ENCODE peak calls at places on chromosomes 6 and 20, in four cellular contexts. One of them, this sample, is unnamed.

GRCh38 chr20:8152183-8152582 is 20.1 kb downstream of the PLCB1 start:
- DNase-seq in H9: no peak
- DNase-seq in H1: no peak
- DNase-seq in IMR-90: peak
- DNase-seq in this sample: no peak

GRCh38 chr6:54125493-54125892 is 14.2 kb downstream of the MLIP start:
- DNase-seq in IMR-90: no peak
- DNase-seq in H1: peak
- DNase-seq in H9: no peak
- DNase-seq in this sample: peak

GRCh38 chr6:29647927-29648642 is 8.8 kb upstream of the MOG start:
- DNase-seq in IMR-90: peak
- DNase-seq in H9: no peak
- DNase-seq in H1: no peak
- DNase-seq in this sample: peak

GRCh38 chr6:168935628-168936010 is 318.0 kb downstream of the THBS2 start:
- DNase-seq in H9: no peak
- DNase-seq in IMR-90: no peak
- DNase-seq in H1: no peak
- DNase-seq in this sample: no peak

GRCh38 chr6:1611322-1611571 is 1.5 kb downstream of the FOXC1 start:
- DNase-seq in H1: no peak
- DNase-seq in H9: no peak
- DNase-seq in IMR-90: peak
- DNase-seq in this sample: no peak

GRCh38 chr6:41570270-41570615 is 24.1 kb downstream of the FOXP4 start:
- DNase-seq in H9: peak
- DNase-seq in H1: no peak
- DNase-seq in IMR-90: no peak
- DNase-seq in this sample: peak

GRCh38 chr6:14804001-14804401 is 441.9 kb upstream of the JARID2 start:
- DNase-seq in H9: no peak
- DNase-seq in H1: no peak
- DNase-seq in IMR-90: no peak
- DNase-seq in this sample: no peak

GRCh38 chr20:4154958-4155411 is 139.6 kb upstream of the RNF24 start:
- DNase-seq in H9: no peak
- DNase-seq in H1: no peak
- DNase-seq in IMR-90: no peak
- DNase-seq in this sample: no peak

GRCh38 chr20:46401478-46401860 is 4.9 kb downstream of the ELMO2 start:
- DNase-seq in IMR-90: no peak
- DNase-seq in H1: no peak
- DNase-seq in H9: no peak
- DNase-seq in this sample: no peak

GRCh38 chr20:17934141-17934862 is 34.3 kb downstream of the SNX5 start:
- DNase-seq in IMR-90: no peak
- DNase-seq in H1: no peak
- DNase-seq in H9: peak
- DNase-seq in this sample: no peak

GRCh38 chr20:33604084-33604990 is 57.8 kb upstream of the C20orf144 start:
- DNase-seq in H9: no peak
- DNase-seq in H1: no peak
- DNase-seq in IMR-90: no peak
- DNase-seq in this sample: no peak

GRCh38 chr6:110098511-110099116 is 80.9 kb downstream of the WASF1 start:
- DNase-seq in H1: no peak
- DNase-seq in IMR-90: no peak
- DNase-seq in H9: no peak
- DNase-seq in this sample: no peak

DNA sequence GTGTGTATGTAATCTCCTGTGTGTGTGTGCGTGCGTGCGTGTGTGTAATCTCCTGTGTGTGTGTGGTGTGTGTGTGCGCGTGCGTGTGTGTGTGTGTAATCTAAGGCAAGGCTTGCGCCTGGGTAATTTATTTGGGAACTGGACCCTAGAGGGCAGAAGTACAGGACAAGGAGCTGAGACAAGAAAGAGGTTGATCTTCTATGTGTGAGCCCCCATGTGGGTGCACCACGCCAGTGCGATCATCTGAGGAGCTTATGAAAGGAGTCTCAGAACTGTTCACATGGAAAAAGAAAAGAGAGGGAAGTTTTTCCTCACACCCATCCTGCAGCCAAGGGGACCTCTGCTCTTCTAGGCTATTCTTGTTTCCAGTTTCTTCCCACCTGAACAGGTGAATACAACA is 220.1 kb upstream of the GGTLC1 start:
- DNase-seq in H1: no peak
- DNase-seq in IMR-90: no peak
- DNase-seq in H9: peak
- DNase-seq in this sample: peak
- H3K56ac ChIP-seq in H1: peak
- H3K56ac ChIP-seq in IMR-90: no peak
- H3K56ac ChIP-seq in H9: no peak
- H3K56ac ChIP-seq in this sample: no peak

GRCh38 chr6:108966236-108966635 is 118.0 kb downstream of the ARMC2 start:
- DNase-seq in H1: no peak
- DNase-seq in H9: no peak
- DNase-seq in IMR-90: no peak
- DNase-seq in this sample: no peak
- H3K56ac ChIP-seq in H1: no peak
- H3K56ac ChIP-seq in H9: no peak
- H3K56ac ChIP-seq in IMR-90: no peak
- H3K56ac ChIP-seq in this sample: no peak

GRCh38 chr6:39714802-39715201 is 10.4 kb downstream of the KIF6 start:
- DNase-seq in H1: no peak
- DNase-seq in H9: no peak
- DNase-seq in IMR-90: no peak
- DNase-seq in this sample: no peak
- H3K56ac ChIP-seq in H1: no peak
- H3K56ac ChIP-seq in H9: no peak
- H3K56ac ChIP-seq in IMR-90: no peak
- H3K56ac ChIP-seq in this sample: no peak

GRCh38 chr20:35496481-35496880 is 33.0 kb downstream of the C20orf173 start:
- DNase-seq in H9: no peak
- DNase-seq in H1: no peak
- DNase-seq in IMR-90: no peak
- DNase-seq in this sample: no peak

GRCh38 chr20:35489717-35490116 is 34.3 kb downstream of the CEP250 start:
- DNase-seq in H1: no peak
- DNase-seq in IMR-90: no peak
- DNase-seq in H9: no peak
- DNase-seq in this sample: no peak

GRCh38 chr20:35491823-35492222 is 36.4 kb downstream of the CEP250 start:
- DNase-seq in H9: no peak
- DNase-seq in IMR-90: peak
- DNase-seq in H1: no peak
- DNase-seq in this sample: no peak

GRCh38 chr20:35490736-35491181 is 35.4 kb downstream of the CEP250 start:
- DNase-seq in H1: no peak
- DNase-seq in IMR-90: no peak
- DNase-seq in H9: no peak
- DNase-seq in this sample: no peak

DNA sequence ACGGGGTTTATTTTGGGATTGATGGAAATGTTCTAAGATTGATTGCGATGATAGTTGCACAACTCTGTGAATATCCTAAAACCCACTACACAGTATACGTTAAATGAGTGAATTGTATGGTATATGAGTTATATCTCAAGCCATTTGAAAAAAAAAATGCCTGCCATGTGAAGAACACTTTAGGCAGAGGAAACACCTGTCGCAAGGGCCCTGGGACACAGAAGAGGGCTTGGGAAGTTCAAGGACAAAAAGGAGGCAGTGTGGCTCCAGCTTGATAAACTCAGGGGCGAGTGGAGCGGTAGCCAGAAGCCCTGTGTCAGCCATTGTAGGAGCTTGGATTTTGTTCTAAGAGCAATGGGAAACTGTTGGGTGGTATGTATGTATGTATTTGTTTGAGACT is 37.0 kb downstream of the CEP250 start:
- DNase-seq in H1: no peak
- DNase-seq in H9: no peak
- DNase-seq in IMR-90: no peak
- DNase-seq in this sample: no peak
- H3K56ac ChIP-seq in H1: no peak
- H3K56ac ChIP-seq in H9: no peak
- H3K56ac ChIP-seq in IMR-90: no peak
- H3K56ac ChIP-seq in this sample: no peak

DNA sequence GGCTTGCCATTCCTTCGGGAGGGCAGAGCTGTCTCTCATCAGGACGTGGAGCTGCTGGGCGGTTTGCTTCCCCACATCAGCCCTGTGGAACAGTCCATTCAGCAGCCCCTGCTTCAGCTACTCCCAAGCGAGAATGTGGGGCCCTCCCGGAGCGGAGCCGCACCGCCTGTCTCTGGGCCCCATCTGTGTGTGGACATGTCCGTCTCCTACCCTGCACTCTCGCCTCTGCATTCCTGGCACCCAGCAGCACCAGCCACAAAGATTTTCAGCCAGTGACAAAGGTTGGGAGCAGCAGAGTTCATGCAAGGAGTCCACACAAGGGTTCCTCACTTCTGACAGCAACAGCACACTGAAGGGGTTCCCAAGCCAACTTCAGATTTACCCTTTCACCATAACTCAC is 29.0 kb upstream of the SLC22A1 start:
- DNase-seq in H1: no peak
- DNase-seq in H9: no peak
- DNase-seq in IMR-90: no peak
- DNase-seq in this sample: no peak
- H3K56ac ChIP-seq in H1: no peak
- H3K56ac ChIP-seq in H9: no peak
- H3K56ac ChIP-seq in IMR-90: no peak
- H3K56ac ChIP-seq in this sample: no peak